ENCODE peak calls at places on chromosomes 2 and 18, in five cellular contexts. E is thoracic aorta, N is BE2C, B is Panc1, M is astrocyte of the spinal cord. Y is an unnamed sample.

GRCh38 chr2:70960833-70961647 is 17.4 kb upstream of the ANKRD53 start:
- DNase-seq in E (no peak), N (no peak), B (no peak), M (no peak), Y (no peak)

GRCh38 chr2:9638532-9638931 is 7.7 kb upstream of the YWHAQ start:
- DNase-seq in E (no peak), N (no peak), B (peak), M (peak), Y (peak)

GRCh38 chr2:140586379-140586778 is 1544.4 kb downstream of the LRP1B start:
- DNase-seq in E (no peak), N (peak), B (peak), M (no peak), Y (no peak)

GRCh38 chr2:119469661-119470297 is 38.1 kb downstream of the TMEM37 start:
- DNase-seq in E (no peak), N (no peak), B (no peak), M (no peak), Y (no peak)

GRCh38 chr2:203535784-203536590 is 886 bp upstream of the RAPH1 start:
- DNase-seq in E (no peak), N (no peak), B (no peak), M (peak), Y (no peak)

GRCh38 chr18:76349067-76349715 is 145.9 kb downstream of the ZNF516 start:
- DNase-seq in E (no peak), N (peak), B (peak), M (peak), Y (peak)

GRCh38 chr2:228039752-228040534 is 141.5 kb downstream of the SPHKAP start:
- DNase-seq in E (no peak), N (no peak), B (no peak), M (peak), Y (no peak)

GRCh38 chr2:168912466-168913170 is 11.5 kb downstream of the G6PC2 start:
- DNase-seq in E (no peak), N (peak), B (no peak), M (peak), Y (peak)

GRCh38 chr18:50629148-50629631 is 69.3 kb downstream of the MAPK4 start:
- DNase-seq in E (no peak), N (no peak), B (no peak), M (no peak), Y (no peak)

GRCh38 chr2:204550738-204551137 is 5.5 kb downstream of the PARD3B start:
- DNase-seq in E (no peak), N (no peak), B (no peak), M (peak), Y (peak)

GRCh38 chr2:135096665-135097446 is 44.8 kb downstream of the RAB3GAP1 start:
- DNase-seq in E (no peak), N (no peak), B (no peak), M (peak), Y (no peak)

GRCh38 chr2:158502984-158503383 is 46.2 kb downstream of the PKP4 start:
- DNase-seq in E (no peak), N (no peak), B (no peak), M (peak), Y (no peak)

GRCh38 chr2:147630585-147630984 is 214.2 kb upstream of the ACVR2A start:
- DNase-seq in E (no peak), N (no peak), B (no peak), M (no peak), Y (no peak)

GRCh38 chr2:96145028-96145939 is at the start of gene DUSP2:
- DNase-seq in E (peak), N (no peak), B (no peak), M (peak), Y (peak)

GRCh38 chr2:95315801-95316411 is 18.8 kb downstream of the KCNIP3 start:
- DNase-seq in E (no peak), N (no peak), B (no peak), M (peak), Y (no peak)

GRCh38 chr18:525066-525797 is 24.7 kb upstream of the COLEC12 start:
- DNase-seq in E (no peak), N (no peak), B (peak), M (peak), Y (no peak)

GRCh38 chr2:85307527-85307897 is 20.3 kb downstream of the TGOLN2 start:
- DNase-seq in E (no peak), N (no peak), B (no peak), M (no peak), Y (no peak)
- H3K4me3 ChIP-seq in E (no peak), N (no peak), B (no peak), M (no peak), Y (no peak)

DNA sequence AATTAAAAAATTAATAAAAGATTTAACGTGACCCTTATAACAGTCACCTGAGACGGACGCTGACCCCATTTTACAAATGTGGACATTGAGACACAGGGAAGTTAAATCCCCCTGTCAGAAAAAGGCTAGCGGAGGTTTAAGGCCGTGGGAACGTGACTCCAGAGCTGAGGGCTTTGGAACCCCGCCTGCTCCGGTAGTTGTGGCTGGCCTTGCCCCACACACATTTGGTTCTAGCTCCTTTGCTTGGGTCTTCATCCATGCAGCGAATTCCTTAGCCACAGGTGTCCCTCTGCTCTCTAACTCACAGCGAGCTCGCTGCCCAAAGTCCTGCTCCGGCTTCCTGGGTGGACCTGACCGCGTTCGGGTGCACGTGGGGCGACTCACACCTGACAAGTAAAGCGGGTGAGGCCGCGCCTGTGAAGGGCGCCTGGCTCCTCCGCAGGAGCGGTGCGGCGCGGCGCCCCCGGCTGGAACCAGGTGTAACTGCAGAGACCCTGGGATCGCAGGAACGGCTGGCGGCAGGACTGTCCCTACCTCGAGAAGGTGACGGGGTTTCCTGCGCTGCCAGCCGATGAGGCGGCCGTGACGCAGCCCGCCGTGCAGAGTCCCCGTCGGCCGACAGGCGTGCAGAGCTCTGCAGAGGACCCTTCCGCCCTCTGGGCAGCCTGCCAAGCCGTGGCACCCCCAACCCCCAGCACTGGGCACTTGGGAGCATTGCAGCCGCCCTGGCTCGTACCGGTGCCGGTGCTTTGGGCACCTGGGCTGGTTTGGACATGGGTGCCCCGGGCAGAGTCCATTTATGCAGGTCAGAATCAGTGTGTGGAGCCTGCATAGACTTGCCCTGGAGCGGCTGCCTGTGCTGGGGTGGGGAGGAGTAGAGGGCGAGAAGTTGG is 2.4 kb upstream of the PROC start:
- DNase-seq in E (no peak), N (peak), B (no peak), M (peak), Y (peak)
- H3K4me3 ChIP-seq in E (peak), N (peak), B (peak), M (peak), Y (no peak)

DNA sequence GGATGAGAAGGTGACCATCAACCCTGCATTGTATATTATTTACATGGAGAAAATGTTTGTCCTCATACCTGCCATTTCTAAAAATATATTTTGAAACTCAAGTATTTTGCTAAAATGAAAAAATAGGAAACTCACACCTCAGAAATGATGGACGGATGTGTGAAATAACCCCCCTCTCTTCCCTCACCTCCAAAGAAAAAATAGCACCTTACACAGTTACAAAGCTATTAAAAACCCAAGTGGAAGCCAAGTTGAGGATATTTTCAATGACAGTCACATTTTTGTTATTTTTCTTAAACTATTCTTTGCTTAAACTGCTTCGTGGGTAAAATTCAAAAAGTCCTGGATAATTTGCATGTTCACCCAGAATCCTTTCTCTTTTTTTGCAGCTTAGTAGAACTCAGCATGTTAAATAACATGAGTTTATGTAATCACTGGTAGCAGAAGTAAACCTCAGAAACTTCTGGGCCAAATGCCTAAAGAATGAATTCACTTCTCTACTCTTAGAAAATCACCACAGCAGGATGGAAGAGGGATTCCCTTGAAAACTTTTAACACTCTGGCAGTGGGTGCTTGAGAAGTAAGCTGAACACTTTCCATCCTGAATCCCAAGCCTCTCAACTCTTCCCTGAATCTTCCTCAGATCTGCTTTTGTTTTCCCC is 768 bp downstream of the DSC1 start:
- DNase-seq in E (no peak), N (no peak), B (no peak), M (peak), Y (no peak)
- H3K4me3 ChIP-seq in E (no peak), N (no peak), B (no peak), M (no peak), Y (no peak)

GRCh38 chr2:28300921-28301341 is 91.7 kb upstream of the FOSL2 start:
- DNase-seq in E (no peak), N (no peak), B (no peak), M (peak), Y (no peak)
- H3K4me3 ChIP-seq in E (peak), N (no peak), B (no peak), M (no peak), Y (no peak)

GRCh38 chr2:182435754-182436153 is 8.9 kb upstream of the PDE1A start:
- DNase-seq in E (no peak), N (no peak), B (no peak), M (peak), Y (no peak)
- H3K4me3 ChIP-seq in E (no peak), N (no peak), B (no peak), M (no peak), Y (no peak)

DNA sequence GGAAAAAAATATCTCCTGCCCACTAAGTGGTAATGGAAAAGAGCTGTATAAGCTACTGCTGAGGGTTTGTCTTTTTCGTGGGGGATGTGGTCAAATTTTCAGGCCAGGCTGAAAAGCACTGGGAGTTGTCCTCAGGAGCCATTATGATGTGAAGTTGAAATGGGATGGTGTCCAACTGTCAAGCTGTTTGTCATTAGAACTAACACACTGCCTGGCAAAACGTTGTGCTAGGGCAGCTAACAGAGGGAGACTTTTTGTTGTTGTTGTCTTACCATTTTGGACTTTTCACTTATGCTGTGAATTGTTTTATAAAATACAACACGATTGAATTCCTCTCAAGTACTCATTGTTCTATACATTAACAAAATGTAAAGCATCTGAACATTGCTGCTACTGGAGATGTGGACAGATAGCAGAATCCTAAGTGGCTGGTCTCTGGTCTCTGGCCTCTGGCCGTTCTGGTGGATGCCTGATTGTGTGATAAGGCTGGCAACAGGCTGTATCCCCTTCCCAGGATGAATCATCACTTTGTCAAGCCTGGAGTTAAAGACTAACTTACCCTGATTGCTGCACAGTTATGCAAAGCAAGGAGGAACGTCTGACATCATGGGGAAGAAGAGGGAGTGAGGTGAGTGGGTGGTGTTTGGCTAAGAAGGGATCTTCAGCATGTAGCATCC is 2.3 kb downstream of the MYO1B start:
- DNase-seq in E (no peak), N (peak), B (no peak), M (peak), Y (no peak)
- H3K4me3 ChIP-seq in E (peak), N (peak), B (peak), M (peak), Y (no peak)

GRCh38 chr2:56183643-56184499 is at the start of gene CCDC85A:
- DNase-seq in E (peak), N (peak), B (peak), M (peak), Y (peak)
- H3K4me3 ChIP-seq in E (peak), N (peak), B (peak), M (peak), Y (peak)